ENCODE peak calls at places on chromosomes 7 and 10, in ten cellular contexts. M, O, D, V, Q, I, L, P, S and K are unnamed samples.

GRCh38 chr7:133364959-133365680 is 112.2 kb downstream of the EXOC4 start:
- DNase-seq in S (no peak), M (no peak), L (no peak), O (no peak), D (no peak), Q (no peak), P (peak; percentile 25), I (no peak), V (no peak), K (no peak)

GRCh38 chr10:79904671-79905321 is 44.1 kb downstream of the SFTPD start:
- DNase-seq in S (peak; percentile 32), L (peak; percentile 49), Q (peak; percentile 71), V (peak; percentile 60), O (no peak), D (peak; percentile 34), M (peak; percentile 15), P (peak; percentile 78), I (peak; percentile 77), K (peak; percentile 58)

GRCh38 chr7:2037301-2037804 is 195.4 kb downstream of the MAD1L1 start:
- DNase-seq in Q (no peak), M (no peak), L (no peak), P (no peak), I (no peak), O (no peak), D (no peak), S (no peak), V (no peak), K (no peak)

GRCh38 chr7:155368894-155369600 is 71.4 kb downstream of the INSIG1 start:
- DNase-seq in I (no peak), P (no peak), L (no peak), V (no peak), D (no peak), S (no peak), M (no peak), O (no peak), Q (no peak), K (no peak)

GRCh38 chr10:96365571-96365970 is 6.8 kb upstream of the OPALIN start:
- DNase-seq in V (no peak), O (no peak), D (no peak), S (no peak), L (no peak), M (no peak), Q (no peak), I (no peak), P (no peak), K (no peak)

GRCh38 chr7:50718876-50719275 is 63.8 kb downstream of the GRB10 start:
- DNase-seq in Q (no peak), O (no peak), D (peak; percentile 29), P (no peak), S (no peak), L (no peak), V (no peak), I (no peak), M (no peak), K (no peak)

GRCh38 chr10:78338717-78339116 is 305.1 kb downstream of the RPS24 start:
- DNase-seq in S (no peak), P (no peak), D (no peak), V (no peak), I (no peak), Q (no peak), M (no peak), O (no peak), L (no peak), K (no peak)

GRCh38 chr10:78180306-78180705 is 146.6 kb downstream of the RPS24 start:
- DNase-seq in S (no peak), D (no peak), L (no peak), V (no peak), M (no peak), I (no peak), Q (no peak), P (no peak), O (no peak), K (no peak)

GRCh38 chr10:53839437-53840039 is 961.5 kb downstream of the PCDH15 start:
- DNase-seq in I (no peak), S (no peak), M (no peak), D (peak; percentile 47), O (no peak), V (no peak), Q (peak; percentile 26), P (no peak), L (no peak), K (no peak)

GRCh38 chr10:131693766-131694165 is 207.0 kb upstream of the PPP2R2D start:
- DNase-seq in Q (no peak), M (no peak), S (no peak), L (no peak), O (no peak), V (no peak), I (no peak), D (no peak), P (no peak), K (no peak)